ENCODE peak calls at places on chromosomes 5 and 9, in four cellular contexts. U, A, P and L are unnamed samples.

GRCh38 chr9:69197687-69198086 is 23.6 kb downstream of the TJP2 start:
- DNase-seq in U (no peak), A (no peak), P (no peak), L (no peak)

GRCh38 chr5:151222769-151223446 is 984 bp downstream of the CCDC69 start:
- DNase-seq in U (no peak), A (no peak), P (peak), L (no peak)

GRCh38 chr9:110179734-110180133 is 28.2 kb downstream of the C9orf152 start:
- DNase-seq in U (no peak), A (peak), P (no peak), L (no peak)

GRCh38 chr9:123329329-123329955 is 26.6 kb upstream of the CRB2 start:
- DNase-seq in U (no peak), A (no peak), P (no peak), L (peak)

GRCh38 chr9:120715331-120715924 is 1.2 kb upstream of the MEGF9 start:
- DNase-seq in U (peak), A (no peak), P (peak), L (peak)

GRCh38 chr5:32443541-32444190 is 874 bp downstream of the ZFR start:
- DNase-seq in U (peak), A (no peak), P (peak), L (peak)

GRCh38 chr9:106930477-106930876 is 67.5 kb downstream of the ZNF462 start:
- DNase-seq in U (no peak), A (no peak), P (no peak), L (no peak)

GRCh38 chr5:88889165-88890069 is 6.4 kb upstream of the MEF2C start:
- DNase-seq in U (peak), A (no peak), P (peak), L (no peak)

GRCh38 chr5:138469540-138470321 is 4.5 kb downstream of the EGR1 start:
- DNase-seq in U (peak), A (peak), P (no peak), L (peak)

GRCh38 chr9:22158275-22158674 is 149.2 kb upstream of the CDKN2B start:
- DNase-seq in U (no peak), A (no peak), P (no peak), L (peak)

GRCh38 chr9:99387416-99387815 is 165.3 kb downstream of the SEC61B start:
- DNase-seq in U (no peak), A (no peak), P (no peak), L (no peak)

GRCh38 chr5:132456553-132457361 is 33.8 kb downstream of the IRF1 start:
- DNase-seq in U (no peak), A (no peak), P (no peak), L (no peak)

GRCh38 chr5:160339406-160340140 is 27.2 kb upstream of the CCNJL start:
- DNase-seq in U (no peak), A (no peak), P (no peak), L (no peak)

GRCh38 chr5:58458851-58459275 is 1.0 kb downstream of the PLK2 start:
- DNase-seq in U (no peak), A (no peak), P (no peak), L (no peak)

GRCh38 chr5:82620957-82621600 is 342.9 kb upstream of the RPS23 start:
- DNase-seq in U (no peak), A (no peak), P (no peak), L (no peak)

GRCh38 chr9:90964101-90965020 is 162.7 kb downstream of the SYK start:
- DNase-seq in U (peak), A (no peak), P (no peak), L (peak)

GRCh38 chr5:18742830-18743229 is 1108.6 kb downstream of the TAF11L14 start:
- DNase-seq in U (no peak), A (no peak), P (no peak), L (no peak)

DNA sequence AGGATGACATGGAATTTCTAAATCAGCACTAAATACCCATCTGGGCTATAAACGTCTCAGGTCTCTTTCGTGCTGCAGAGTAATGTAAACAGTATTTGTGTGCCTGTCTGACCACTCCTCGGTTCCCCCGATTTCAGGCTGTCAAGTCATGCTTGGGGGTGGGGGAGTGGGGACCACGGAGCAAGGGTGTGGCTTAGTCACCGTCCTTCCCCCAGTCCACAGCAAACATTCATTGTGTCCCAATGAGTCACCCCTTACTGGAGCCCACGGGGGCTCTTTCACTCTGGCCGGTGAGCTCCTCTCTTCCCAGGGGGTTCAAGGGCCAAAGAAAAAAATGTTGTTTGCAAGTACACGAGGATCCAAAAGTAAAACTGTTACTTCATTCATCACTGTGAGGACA is 72.4 kb upstream of the ICE1 start:
- DNase-seq in U (no peak), A (no peak), P (no peak), L (no peak)
- H3K4me3 ChIP-seq in U (no peak), A (no peak), P (no peak), L (no peak)

DNA sequence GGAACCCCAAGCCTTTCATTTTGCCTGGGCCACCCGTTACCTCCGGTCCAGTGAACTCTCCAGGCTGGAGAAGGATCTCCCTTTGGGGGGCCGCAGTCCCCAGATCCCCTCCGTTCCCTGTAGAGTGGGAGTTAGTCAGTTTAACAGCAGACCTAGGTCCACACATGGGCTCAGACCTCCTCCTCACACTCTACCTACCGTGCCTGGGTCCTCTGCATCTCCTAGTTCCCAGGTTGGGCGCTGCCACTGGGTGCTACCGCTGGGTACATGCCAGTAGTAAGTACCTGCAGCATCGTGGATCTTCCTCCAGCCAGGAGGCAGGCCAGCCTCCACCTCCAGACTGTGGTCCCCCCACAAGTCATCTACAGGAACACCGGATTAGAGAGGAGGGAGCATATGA is 844 bp downstream of the APBB3 start:
- DNase-seq in U (no peak), A (no peak), P (no peak), L (no peak)
- H3K27ac ChIP-seq in U (peak), A (peak), P (peak), L (no peak)

DNA sequence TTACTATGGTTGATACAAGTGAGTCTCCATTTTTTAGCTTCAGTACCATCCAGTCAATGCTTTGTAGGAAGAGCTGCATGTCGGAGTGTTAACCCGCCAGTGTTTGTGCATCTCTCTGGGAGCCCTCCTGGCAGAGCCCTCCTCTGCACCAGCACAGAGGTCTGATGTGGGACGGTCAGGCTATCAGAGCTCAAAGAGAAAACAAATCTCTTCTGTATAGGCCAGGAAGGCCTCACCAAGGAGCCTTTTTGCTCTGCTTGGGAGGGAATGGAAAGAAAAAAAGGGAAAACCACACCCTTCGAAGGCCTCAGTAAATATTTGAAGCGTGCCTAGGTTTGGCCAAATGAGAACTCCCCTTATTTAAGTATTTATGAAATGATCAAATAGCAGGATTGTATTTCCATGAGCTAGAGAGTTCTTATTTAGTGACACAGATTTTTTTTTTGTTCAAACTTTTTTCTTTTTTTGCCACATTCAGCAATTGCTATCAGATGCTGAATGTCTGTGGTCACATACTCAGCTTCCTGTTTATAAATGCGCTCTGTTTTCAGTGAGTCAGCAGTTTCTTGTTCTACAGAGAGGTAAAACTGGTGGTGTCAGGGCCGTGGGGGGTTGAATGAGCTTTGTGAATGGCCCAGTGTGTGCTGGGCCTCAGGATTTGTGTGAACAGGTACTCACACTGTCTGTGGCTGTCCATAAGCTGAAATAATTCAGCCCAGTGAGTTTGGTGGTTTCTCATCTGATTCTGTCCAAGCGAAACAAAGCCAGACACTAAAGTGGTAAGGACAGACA is 226.6 kb downstream of the SNX18 start:
- DNase-seq in U (no peak), A (peak), P (no peak), L (peak)
- H3K4me3 ChIP-seq in U (no peak), A (peak), P (no peak), L (no peak)

DNA sequence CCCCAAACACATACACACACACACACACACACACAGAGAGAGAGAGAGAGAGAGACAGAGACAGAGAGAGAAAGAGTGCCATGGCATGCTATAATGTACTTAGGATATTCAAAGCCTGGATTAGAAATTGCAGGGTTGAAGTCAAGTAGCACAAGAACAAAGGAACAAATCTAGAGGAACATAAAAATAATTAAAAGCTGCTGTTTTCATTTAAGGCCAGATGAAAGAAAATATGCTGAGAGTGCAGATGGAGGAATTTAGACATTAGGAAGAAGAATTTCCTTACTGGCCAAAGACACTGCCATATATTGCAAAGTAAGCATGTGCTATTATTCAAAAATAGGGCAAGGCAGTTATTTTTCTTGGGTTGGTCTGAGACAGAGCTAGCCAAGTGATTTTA is 31.7 kb downstream of the HSD17B3 start:
- DNase-seq in U (no peak), A (no peak), P (no peak), L (no peak)
- H3K27ac ChIP-seq in U (no peak), A (no peak), P (no peak), L (no peak)

DNA sequence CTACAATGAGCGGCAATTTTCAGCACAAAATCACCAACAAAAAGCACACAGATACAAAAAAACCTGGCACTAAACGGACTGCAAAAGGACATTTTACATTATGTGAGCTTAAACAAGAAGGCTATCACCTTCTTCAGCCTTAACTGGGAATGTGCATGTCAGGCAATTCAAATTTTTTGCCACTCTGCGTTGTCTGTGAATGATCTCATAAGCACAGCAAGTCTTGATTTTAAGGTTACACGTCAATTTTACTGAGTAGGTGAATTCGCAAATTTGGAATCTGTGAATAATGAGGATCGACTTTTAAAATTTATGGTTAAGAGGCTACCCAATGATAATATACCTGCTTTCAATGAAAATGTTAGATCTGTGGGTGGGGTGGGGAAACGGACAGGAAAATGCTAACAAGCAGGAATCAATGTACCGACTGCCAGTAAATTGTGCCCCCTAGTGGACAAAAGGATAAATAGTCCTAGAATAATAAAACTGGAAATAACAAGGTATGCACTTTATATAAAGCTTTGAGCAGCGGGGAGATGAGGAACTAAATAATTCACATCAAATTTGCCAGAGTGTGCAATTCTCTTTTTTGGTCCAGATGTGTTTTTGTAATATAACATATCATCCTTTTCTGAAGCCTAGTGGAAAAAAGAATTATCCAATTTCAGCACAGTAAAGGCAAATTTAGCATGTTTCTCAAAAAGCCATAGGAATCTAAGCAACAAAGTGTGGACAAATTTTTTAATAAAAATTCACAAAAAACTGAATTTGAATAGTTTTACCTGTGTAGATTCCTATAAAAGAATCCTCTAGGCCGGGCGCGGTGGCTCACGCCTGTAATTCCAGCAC is 20.5 kb downstream of the EQTN start:
- DNase-seq in U (no peak), A (peak), P (no peak), L (no peak)
- H3K4me3 ChIP-seq in U (no peak), A (no peak), P (no peak), L (no peak)

DNA sequence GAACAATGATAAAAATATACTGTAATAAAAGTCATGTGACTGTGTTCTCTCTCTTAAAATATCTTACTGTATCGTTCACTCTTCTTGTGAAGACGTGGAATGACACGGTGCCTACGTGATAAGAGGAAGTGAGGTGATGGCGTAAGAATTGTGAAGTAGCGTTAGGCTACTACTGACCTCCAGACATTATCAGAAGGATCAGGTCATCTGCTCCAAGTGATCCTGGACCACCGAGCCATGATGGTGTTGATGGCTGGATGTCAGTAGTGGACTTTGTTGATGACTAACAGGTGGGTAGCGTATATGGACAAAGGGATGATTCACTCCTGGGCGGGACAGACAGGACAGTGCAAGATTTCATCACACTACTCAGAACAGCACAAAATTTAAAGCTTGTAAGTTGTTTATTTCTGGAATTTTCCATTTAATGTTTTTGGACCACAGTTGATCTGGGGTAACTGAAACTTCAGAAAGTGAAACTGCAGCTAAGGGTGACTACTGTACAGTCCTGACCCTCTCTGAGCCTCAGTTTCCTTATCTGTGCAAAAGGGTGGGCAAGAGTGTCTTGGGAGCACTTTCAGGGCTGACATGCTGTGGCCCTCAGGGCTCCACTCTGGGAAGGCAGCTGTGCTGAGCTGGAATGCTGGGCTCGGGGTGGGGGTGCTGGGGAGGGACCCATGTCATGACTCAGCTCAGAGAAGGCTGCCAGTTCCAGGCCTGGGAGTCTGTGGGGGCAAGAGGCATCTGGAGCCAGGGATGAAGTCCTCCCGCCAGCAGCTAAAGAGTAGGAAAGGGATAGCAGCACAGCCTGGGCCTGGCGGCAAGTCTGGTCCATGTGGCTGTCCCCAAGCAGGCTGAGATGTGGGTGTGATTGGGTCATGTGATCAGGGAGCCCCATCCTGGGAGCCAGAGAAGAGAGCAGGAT is 12.6 kb downstream of the PDGFRB start:
- DNase-seq in U (peak), A (peak), P (no peak), L (peak)
- H3K27ac ChIP-seq in U (peak), A (peak), P (no peak), L (peak)

GRCh38 chr9:133715866-133716563 is 22.1 kb downstream of the SARDH start:
- DNase-seq in U (peak), A (no peak), P (peak), L (peak)
- H3K4me3 ChIP-seq in U (no peak), A (no peak), P (no peak), L (no peak)